ENCODE peak calls at places on chromosomes 5 and 9, in five cellular contexts. F, K, T, R and Y are unnamed samples.
A peak's percentile ranks its signal among the peaks of the same experiment; 100 is the strongest.

GRCh38 chr9:133702798-133703570 is 35.2 kb downstream of the SARDH start:
- DNase-seq in T (no peak), F (no peak), K (no peak), R (no peak), Y (no peak)

GRCh38 chr9:93801581-93802284 is 153.4 kb downstream of the BARX1 start:
- DNase-seq in T (no peak), K (no peak), R (no peak), F (no peak), Y (no peak)

GRCh38 chr9:113648586-113648985 is 185.1 kb downstream of the RGS3 start:
- DNase-seq in T (no peak), F (no peak), R (no peak), K (no peak), Y (no peak)

GRCh38 chr5:59380350-59380951 is 513.1 kb downstream of the PDE4D start:
- DNase-seq in T (no peak), R (peak; percentile 71), F (no peak), K (no peak), Y (peak; percentile 81)

GRCh38 chr9:89999176-89999533 is 394.3 kb downstream of the GADD45G start:
- DNase-seq in K (peak; percentile 81), F (no peak), T (no peak), R (no peak), Y (no peak)

GRCh38 chr5:24161559-24161958 is 483.2 kb downstream of the CDH10 start:
- DNase-seq in R (no peak), T (no peak), K (no peak), F (no peak), Y (no peak)

GRCh38 chr5:2156358-2157059 is 273.8 kb upstream of the IRX4 start:
- DNase-seq in K (no peak), R (no peak), F (no peak), T (peak; percentile 21), Y (no peak)

GRCh38 chr5:110853267-110853666 is 114.5 kb downstream of the SLC25A46 start:
- DNase-seq in T (no peak), F (no peak), K (no peak), R (peak; percentile 21), Y (peak; percentile 58)

GRCh38 chr5:43073597-43074546 is 33.8 kb upstream of the ANXA2R start:
- DNase-seq in R (peak; percentile 40), K (no peak), F (peak; percentile 22), T (no peak), Y (peak; percentile 52)

GRCh38 chr9:125878241-125878640 is 131.1 kb downstream of the PBX3 start:
- DNase-seq in F (no peak), K (no peak), R (no peak), T (no peak), Y (peak; percentile 13)

DNA sequence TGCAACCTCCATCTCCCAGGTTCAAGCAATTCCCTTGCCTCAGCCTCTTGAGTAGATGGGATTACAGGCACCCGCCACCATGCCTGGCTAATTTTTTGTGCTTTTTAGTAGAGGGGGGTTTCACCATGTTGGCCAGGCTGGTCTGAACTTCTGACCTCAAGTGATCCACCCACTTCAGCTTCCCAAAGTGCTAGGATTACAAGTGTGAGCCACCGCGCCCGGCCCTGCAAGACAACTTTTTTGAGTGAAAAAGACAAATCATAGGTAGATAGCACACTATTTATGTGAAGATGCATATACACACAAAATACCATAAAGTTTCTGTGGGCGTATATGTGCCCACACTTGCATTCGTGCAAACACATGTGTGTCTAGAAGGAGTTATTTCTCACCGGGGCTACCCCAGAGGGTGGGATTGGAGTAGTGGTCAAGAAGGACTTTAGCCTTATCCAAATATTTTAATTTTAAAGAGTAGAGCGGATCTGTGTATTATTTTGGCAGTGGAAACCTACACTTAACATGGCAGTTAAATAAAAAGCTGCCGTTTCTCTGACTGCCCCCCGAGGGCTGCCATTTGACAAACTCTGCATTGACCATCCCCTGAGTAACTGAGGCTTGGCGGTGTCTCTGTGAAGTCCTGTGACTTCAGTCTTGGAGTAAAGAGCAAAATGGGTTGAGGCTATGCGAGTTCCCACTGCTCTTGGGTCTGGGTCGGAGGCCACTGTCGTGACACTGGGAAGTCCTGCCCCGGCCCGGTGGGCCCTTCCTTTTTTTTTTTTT is 93.4 kb upstream of the PTCH1 start:
- DNase-seq in K (no peak), T (no peak), F (no peak), R (no peak), Y (no peak)
- H3K27me3 ChIP-seq in K (no peaks in the 10 kb centered on the region), T (no peaks in the 10 kb centered on the region), F (no peaks in the 10 kb centered on the region), R (no peaks in the 10 kb centered on the region), Y (peaks cover 21% of the 10 kb centered on the region)

GRCh38 chr5:77972545-77973252 is 196.6 kb upstream of the TBCA start:
- DNase-seq in T (no peak), K (no peak), F (no peak), R (no peak), Y (peak; percentile 19)
- H3K27me3 ChIP-seq in T (peaks cover 55% of the 10 kb centered on the region), K (no peaks in the 10 kb centered on the region), F (peaks cover 15% of the 10 kb centered on the region), R (peaks cover 69% of the 10 kb centered on the region), Y (peaks cover 33% of the 10 kb centered on the region)

GRCh38 chr5:139079969-139080368 is 118.2 kb downstream of the SIL1 start:
- DNase-seq in F (no peak), K (no peak), R (no peak), T (no peak), Y (no peak)
- H3K27me3 ChIP-seq in F (no peaks in the 10 kb centered on the region), K (no peaks in the 10 kb centered on the region), R (no peaks in the 10 kb centered on the region), T (no peaks in the 10 kb centered on the region), Y (no peaks in the 10 kb centered on the region)

DNA sequence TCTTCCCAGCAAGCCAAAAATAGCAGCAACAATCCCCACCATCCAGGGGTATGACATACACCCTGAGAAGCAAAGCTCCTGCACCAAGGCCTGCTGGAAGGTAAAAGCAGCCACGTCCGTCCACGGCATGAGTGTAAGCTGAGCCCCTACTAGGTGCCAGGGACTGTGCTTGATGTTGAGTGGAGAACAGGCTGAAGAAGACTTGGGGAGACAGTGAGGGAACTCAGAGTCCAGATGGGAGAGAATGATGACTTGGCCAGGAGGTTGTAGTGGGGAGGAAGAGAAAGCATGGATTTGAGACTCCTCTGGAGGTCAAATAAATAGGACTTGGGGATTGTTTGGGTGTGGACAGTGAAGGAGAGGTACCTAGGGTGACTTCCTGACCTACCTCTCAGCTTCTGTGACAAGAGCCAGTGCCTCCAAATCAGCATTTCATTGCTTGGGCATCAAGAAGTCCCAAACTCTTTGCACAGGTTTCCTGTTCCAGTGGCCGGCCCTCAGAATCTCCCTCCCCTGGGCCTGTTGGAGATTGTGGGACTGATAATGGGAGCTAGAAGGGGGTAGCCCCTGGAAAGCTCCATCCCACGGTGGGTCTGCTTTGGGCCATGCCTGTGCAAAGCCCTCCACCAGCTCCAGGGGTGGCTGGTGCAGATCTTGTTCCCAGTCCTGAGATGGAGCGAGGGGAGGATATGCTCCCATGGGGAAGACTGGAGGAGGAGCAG is 58.3 kb upstream of the ADAMTS2 start:
- DNase-seq in F (no peak), T (no peak), R (no peak), K (peak; percentile 11), Y (no peak)
- H3K27me3 ChIP-seq in F (no peaks in the 10 kb centered on the region), T (no peaks in the 10 kb centered on the region), R (no peaks in the 10 kb centered on the region), K (no peaks in the 10 kb centered on the region), Y (no peaks in the 10 kb centered on the region)

GRCh38 chr9:27019589-27019988 is 14.1 kb upstream of the LRRC19 start:
- DNase-seq in K (no peak), T (no peak), F (no peak), R (peak; percentile 87), Y (peak; percentile 62)
- H3K27me3 ChIP-seq in K (no peaks in the 10 kb centered on the region), T (no peaks in the 10 kb centered on the region), F (no peaks in the 10 kb centered on the region), R (no peaks in the 10 kb centered on the region), Y (no peaks in the 10 kb centered on the region)

GRCh38 chr9:122129969-122130368 is 29.6 kb downstream of the NDUFA8 start:
- DNase-seq in R (no peak), T (no peak), K (no peak), F (no peak), Y (no peak)
- H3K27me3 ChIP-seq in R (peaks cover 4% of the 10 kb centered on the region), T (peaks cover 15% of the 10 kb centered on the region), K (no peaks in the 10 kb centered on the region), F (peaks cover 9% of the 10 kb centered on the region), Y (peaks cover 19% of the 10 kb centered on the region)

DNA sequence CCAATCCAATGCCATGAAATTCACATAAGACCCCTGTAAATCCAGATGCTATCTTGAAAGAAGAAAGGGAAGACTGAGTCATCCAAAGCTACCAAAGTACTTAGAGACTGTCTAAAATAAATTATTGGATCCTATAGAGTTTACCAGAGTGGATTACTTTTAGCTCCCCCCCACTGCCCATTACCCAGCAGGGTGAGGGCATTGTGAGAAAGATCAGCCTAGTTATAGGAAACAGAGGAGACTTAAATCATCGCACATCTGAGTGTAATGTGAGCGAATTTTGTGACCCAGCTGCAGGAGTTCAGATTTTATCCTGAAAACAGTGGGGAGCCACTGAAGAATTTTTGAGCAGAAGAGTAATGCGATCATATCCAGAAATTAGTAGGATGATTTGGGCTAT is 1.6 kb upstream of the ENHO start:
- DNase-seq in R (no peak), K (peak; percentile 9), F (no peak), T (no peak), Y (no peak)
- H3K27me3 ChIP-seq in R (peaks cover 40% of the 10 kb centered on the region), K (no peaks in the 10 kb centered on the region), F (no peaks in the 10 kb centered on the region), T (no peaks in the 10 kb centered on the region), Y (peaks cover 48% of the 10 kb centered on the region)